ENCODE peak calls at places on chromosomes 16 and 17, in five cellular contexts. One of them, this sample, is unnamed.

GRCh38 chr16:86653289-86654006 is 75.1 kb downstream of the FOXL1 start:
- DNase-seq in neuronal stem cell: no peak
- DNase-seq in tibial artery: no peak
- DNase-seq in kidney: no peak
- DNase-seq in upper lobe of right lung: no peak
- DNase-seq in this sample: no peak

GRCh38 chr17:67588326-67588725 is 129.4 kb upstream of the NOL11 start:
- DNase-seq in neuronal stem cell: no peak
- DNase-seq in tibial artery: no peak
- DNase-seq in kidney: no peak
- DNase-seq in upper lobe of right lung: no peak
- DNase-seq in this sample: no peak

GRCh38 chr17:72580321-72581127 is 459.7 kb downstream of the SOX9 start:
- DNase-seq in neuronal stem cell: no peak
- DNase-seq in tibial artery: no peak
- DNase-seq in kidney: no peak
- DNase-seq in upper lobe of right lung: no peak
- DNase-seq in this sample: no peak

GRCh38 chr17:37516131-37516561 is 26.5 kb downstream of the DUSP14 start:
- DNase-seq in neuronal stem cell: no peak
- DNase-seq in tibial artery: no peak
- DNase-seq in kidney: no peak
- DNase-seq in upper lobe of right lung: no peak
- DNase-seq in this sample: no peak

GRCh38 chr17:19746517-19746916 is 1.6 kb downstream of the ALDH3A1 start:
- DNase-seq in neuronal stem cell: no peak
- DNase-seq in tibial artery: no peak
- DNase-seq in kidney: no peak
- DNase-seq in upper lobe of right lung: no peak
- DNase-seq in this sample: no peak

GRCh38 chr16:28923652-28924398 is 1.2 kb downstream of the RABEP2 start:
- DNase-seq in neuronal stem cell: no peak
- DNase-seq in tibial artery: no peak
- DNase-seq in kidney: no peak
- DNase-seq in upper lobe of right lung: no peak
- DNase-seq in this sample: no peak

GRCh38 chr16:31363721-31364120 is 8.7 kb downstream of the ITGAX start:
- DNase-seq in neuronal stem cell: no peak
- DNase-seq in tibial artery: no peak
- DNase-seq in kidney: peak; percentile 18
- DNase-seq in upper lobe of right lung: no peak
- DNase-seq in this sample: no peak

GRCh38 chr17:2090804-2091534 is 36.1 kb downstream of the HIC1 start:
- DNase-seq in neuronal stem cell: peak; percentile 30
- DNase-seq in tibial artery: peak; percentile 77
- DNase-seq in kidney: peak; percentile 84
- DNase-seq in upper lobe of right lung: no peak
- DNase-seq in this sample: no peak

GRCh38 chr17:3935140-3935542 is 18.9 kb upstream of the P2RX1 start:
- DNase-seq in neuronal stem cell: peak; percentile 45
- DNase-seq in tibial artery: no peak
- DNase-seq in kidney: peak; percentile 89
- DNase-seq in upper lobe of right lung: peak; percentile 88
- DNase-seq in this sample: no peak

GRCh38 chr17:69268442-69269068 is 39.9 kb upstream of the ABCA10 start:
- DNase-seq in neuronal stem cell: no peak
- DNase-seq in tibial artery: no peak
- DNase-seq in kidney: no peak
- DNase-seq in upper lobe of right lung: no peak
- DNase-seq in this sample: no peak

GRCh38 chr16:50862818-50863672 is 121.2 kb downstream of the CYLD start:
- DNase-seq in neuronal stem cell: no peak
- DNase-seq in tibial artery: no peak
- DNase-seq in kidney: peak; percentile 63
- DNase-seq in upper lobe of right lung: no peak
- DNase-seq in this sample: peak; percentile 34

GRCh38 chr16:25886598-25886997 is 194.8 kb downstream of the HS3ST4 start:
- DNase-seq in neuronal stem cell: no peak
- DNase-seq in tibial artery: no peak
- DNase-seq in kidney: no peak
- DNase-seq in upper lobe of right lung: no peak
- DNase-seq in this sample: no peak

GRCh38 chr17:8162997-8163977 is 539 bp upstream of the VAMP2 start:
- DNase-seq in neuronal stem cell: no peak
- DNase-seq in tibial artery: no peak
- DNase-seq in kidney: peak; percentile 84
- DNase-seq in upper lobe of right lung: peak; percentile 75
- DNase-seq in this sample: no peak

GRCh38 chr17:58534901-58535421 is 20.5 kb upstream of the MTMR4 start:
- DNase-seq in neuronal stem cell: no peak
- DNase-seq in tibial artery: no peak
- DNase-seq in kidney: no peak
- DNase-seq in upper lobe of right lung: no peak
- DNase-seq in this sample: no peak

GRCh38 chr17:41973457-41973856 is 6.9 kb downstream of the CNP start:
- DNase-seq in neuronal stem cell: no peak
- DNase-seq in tibial artery: no peak
- DNase-seq in kidney: peak; percentile 81
- DNase-seq in upper lobe of right lung: no peak
- DNase-seq in this sample: no peak

GRCh38 chr16:5615868-5616642 is 518.5 kb upstream of the EEF2KMT start:
- DNase-seq in neuronal stem cell: peak; percentile 69
- DNase-seq in tibial artery: no peak
- DNase-seq in kidney: peak; percentile 68
- DNase-seq in upper lobe of right lung: peak; percentile 77
- DNase-seq in this sample: peak; percentile 60

GRCh38 chr17:62902573-62903229 is 63.3 kb upstream of the TANC2 start:
- DNase-seq in neuronal stem cell: no peak
- DNase-seq in tibial artery: no peak
- DNase-seq in kidney: no peak
- DNase-seq in upper lobe of right lung: no peak
- DNase-seq in this sample: peak; percentile 32

GRCh38 chr17:3553419-3554401 is 3.9 kb downstream of the TRPV3 start:
- DNase-seq in neuronal stem cell: no peak
- DNase-seq in tibial artery: no peak
- DNase-seq in kidney: peak; percentile 29
- DNase-seq in upper lobe of right lung: no peak
- DNase-seq in this sample: no peak

GRCh38 chr17:69287168-69287567 is 39.8 kb downstream of the ABCA5 start:
- DNase-seq in neuronal stem cell: no peak
- DNase-seq in tibial artery: no peak
- DNase-seq in kidney: no peak
- DNase-seq in upper lobe of right lung: no peak
- DNase-seq in this sample: no peak

GRCh38 chr16:80607204-80607603 is 66.4 kb downstream of the DYNLRB2 start:
- DNase-seq in neuronal stem cell: no peak
- DNase-seq in tibial artery: no peak
- DNase-seq in kidney: no peak
- DNase-seq in upper lobe of right lung: no peak
- DNase-seq in this sample: no peak

GRCh38 chr17:3754458-3755334 is 31.0 kb downstream of the HASPIN start:
- DNase-seq in neuronal stem cell: peak; percentile 58
- DNase-seq in tibial artery: no peak
- DNase-seq in kidney: peak; percentile 95
- DNase-seq in upper lobe of right lung: peak; percentile 95
- DNase-seq in this sample: no peak

GRCh38 chr16:79429276-79430128 is 171.0 kb downstream of the MAF start:
- DNase-seq in neuronal stem cell: no peak
- DNase-seq in tibial artery: no peak
- DNase-seq in kidney: no peak
- DNase-seq in upper lobe of right lung: no peak
- DNase-seq in this sample: no peak

GRCh38 chr17:76018801-76019200 is 8.3 kb downstream of the EVPL start:
- DNase-seq in neuronal stem cell: no peak
- DNase-seq in tibial artery: no peak
- DNase-seq in kidney: no peak
- DNase-seq in upper lobe of right lung: no peak
- DNase-seq in this sample: no peak

GRCh38 chr16:11379420-11379819 is 34.2 kb downstream of the RMI2 start:
- DNase-seq in neuronal stem cell: no peak
- DNase-seq in tibial artery: no peak
- DNase-seq in kidney: peak; percentile 67
- DNase-seq in upper lobe of right lung: no peak
- DNase-seq in this sample: no peak

GRCh38 chr16:65538945-65539344 is 417.1 kb upstream of the CDH11 start:
- DNase-seq in neuronal stem cell: no peak
- DNase-seq in tibial artery: no peak
- DNase-seq in kidney: no peak
- DNase-seq in upper lobe of right lung: no peak
- DNase-seq in this sample: no peak

GRCh38 chr16:72846594-72846993 is 201.3 kb downstream of the ZFHX3 start:
- DNase-seq in neuronal stem cell: no peak
- DNase-seq in tibial artery: no peak
- DNase-seq in kidney: no peak
- DNase-seq in upper lobe of right lung: no peak
- DNase-seq in this sample: no peak

GRCh38 chr17:48601528-48602430 is 3.0 kb downstream of the HOXB6 start:
- DNase-seq in neuronal stem cell: no peak
- DNase-seq in tibial artery: no peak
- DNase-seq in kidney: peak; percentile 87
- DNase-seq in upper lobe of right lung: no peak
- DNase-seq in this sample: no peak

GRCh38 chr17:69997332-69997731 is 77.7 kb upstream of the KCNJ16 start:
- DNase-seq in neuronal stem cell: no peak
- DNase-seq in tibial artery: no peak
- DNase-seq in kidney: no peak
- DNase-seq in upper lobe of right lung: no peak
- DNase-seq in this sample: no peak

GRCh38 chr17:47744168-47745036 is 11.4 kb downstream of the TBX21 start:
- DNase-seq in neuronal stem cell: no peak
- DNase-seq in tibial artery: no peak
- DNase-seq in kidney: no peak
- DNase-seq in upper lobe of right lung: no peak
- DNase-seq in this sample: peak; percentile 42

GRCh38 chr16:67185866-67186134 is 2.0 kb upstream of the MATCAP1 start:
- DNase-seq in neuronal stem cell: no peak
- DNase-seq in tibial artery: no peak
- DNase-seq in kidney: no peak
- DNase-seq in upper lobe of right lung: no peak
- DNase-seq in this sample: no peak

GRCh38 chr16:87850009-87851006 is 19.0 kb downstream of the SLC7A5 start:
- DNase-seq in neuronal stem cell: peak; percentile 65
- DNase-seq in tibial artery: no peak
- DNase-seq in kidney: no peak
- DNase-seq in upper lobe of right lung: peak; percentile 86
- DNase-seq in this sample: no peak

GRCh38 chr16:87847467-87847784 is 21.9 kb downstream of the SLC7A5 start:
- DNase-seq in neuronal stem cell: no peak
- DNase-seq in tibial artery: no peak
- DNase-seq in kidney: no peak
- DNase-seq in upper lobe of right lung: no peak
- DNase-seq in this sample: no peak

GRCh38 chr16:87849419-87850008 is 19.8 kb downstream of the SLC7A5 start:
- DNase-seq in neuronal stem cell: no peak
- DNase-seq in tibial artery: no peak
- DNase-seq in kidney: no peak
- DNase-seq in upper lobe of right lung: no peak
- DNase-seq in this sample: no peak

GRCh38 chr16:87847785-87848675 is 21.3 kb downstream of the SLC7A5 start:
- DNase-seq in neuronal stem cell: no peak
- DNase-seq in tibial artery: no peak
- DNase-seq in kidney: no peak
- DNase-seq in upper lobe of right lung: no peak
- DNase-seq in this sample: no peak

DNA sequence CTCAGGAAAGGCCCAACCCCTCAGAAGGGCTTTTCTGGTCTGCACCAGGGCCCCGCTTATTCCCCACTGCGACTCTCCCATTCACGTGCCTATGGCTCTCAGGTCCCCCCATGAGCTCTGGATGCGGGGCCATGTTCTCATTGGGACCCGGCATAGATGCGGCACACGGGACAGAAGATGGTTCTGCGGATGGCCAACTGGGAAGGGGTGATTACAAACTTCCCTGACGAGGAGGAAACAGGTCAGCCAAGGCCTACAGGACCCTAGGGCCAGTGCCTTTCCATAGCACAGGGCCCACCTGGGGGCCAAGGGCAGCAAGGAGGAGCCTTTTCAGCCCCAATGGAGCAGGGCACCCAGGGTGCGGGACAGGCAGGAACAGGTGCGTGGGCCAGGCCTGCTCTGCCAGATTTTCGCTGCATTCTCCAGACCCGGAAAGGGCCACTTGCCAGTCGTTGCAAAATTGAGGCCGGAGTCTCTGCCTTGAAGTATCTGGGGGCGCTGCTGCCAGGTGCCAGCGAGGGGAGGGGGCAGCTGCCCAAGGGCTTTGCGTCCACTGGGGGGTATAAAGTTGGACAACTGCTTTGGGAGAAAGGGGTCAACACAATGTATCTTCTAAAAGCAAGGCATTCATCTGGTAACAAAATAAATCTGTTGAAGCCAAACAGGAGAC is 20.5 kb downstream of the SLC7A5 start:
- DNase-seq in neuronal stem cell: no peak
- DNase-seq in tibial artery: no peak
- DNase-seq in kidney: no peak
- DNase-seq in upper lobe of right lung: no peak
- DNase-seq in this sample: no peak
- H3K4me1 ChIP-seq in neuronal stem cell: peaks cover 28% of the 10 kb centered on the region
- H3K4me1 ChIP-seq in tibial artery: peaks cover 33% of the 10 kb centered on the region
- H3K4me1 ChIP-seq in kidney: peaks cover 5% of the 10 kb centered on the region
- H3K4me1 ChIP-seq in upper lobe of right lung: peaks cover 21% of the 10 kb centered on the region
- H3K4me1 ChIP-seq in this sample: no peaks in the 10 kb centered on the region

GRCh38 chr16:2460916-2461315 is 1.0 kb downstream of the TEDC2 start:
- DNase-seq in neuronal stem cell: no peak
- DNase-seq in tibial artery: no peak
- DNase-seq in kidney: peak; percentile 68
- DNase-seq in upper lobe of right lung: no peak
- DNase-seq in this sample: no peak
- H3K4me3 ChIP-seq in neuronal stem cell: peak overlapping the region; percentile 92
- H3K4me3 ChIP-seq in tibial artery: no peak overlapping the region
- H3K4me3 ChIP-seq in kidney: no peak overlapping the region
- H3K4me3 ChIP-seq in upper lobe of right lung: no peak overlapping the region
- H3K4me3 ChIP-seq in this sample: no peak overlapping the region

GRCh38 chr16:20865420-20866126 is 34.6 kb downstream of the DCUN1D3 start:
- DNase-seq in neuronal stem cell: no peak
- DNase-seq in tibial artery: no peak
- DNase-seq in kidney: no peak
- DNase-seq in upper lobe of right lung: no peak
- DNase-seq in this sample: no peak

GRCh38 chr16:20866161-20866772 is 33.9 kb downstream of the DCUN1D3 start:
- DNase-seq in neuronal stem cell: peak; percentile 6
- DNase-seq in tibial artery: peak; percentile 38
- DNase-seq in kidney: peak; percentile 74
- DNase-seq in upper lobe of right lung: no peak
- DNase-seq in this sample: no peak

GRCh38 chr16:20868890-20869289 is 31.3 kb downstream of the DCUN1D3 start:
- DNase-seq in neuronal stem cell: no peak
- DNase-seq in tibial artery: peak; percentile 84
- DNase-seq in kidney: peak; percentile 94
- DNase-seq in upper lobe of right lung: peak; percentile 88
- DNase-seq in this sample: peak; percentile 86

GRCh38 chr16:20866792-20867191 is 33.4 kb downstream of the DCUN1D3 start:
- DNase-seq in neuronal stem cell: no peak
- DNase-seq in tibial artery: no peak
- DNase-seq in kidney: no peak
- DNase-seq in upper lobe of right lung: no peak
- DNase-seq in this sample: no peak

GRCh38 chr16:20867585-20867984 is 32.6 kb downstream of the DCUN1D3 start:
- DNase-seq in neuronal stem cell: no peak
- DNase-seq in tibial artery: no peak
- DNase-seq in kidney: no peak
- DNase-seq in upper lobe of right lung: no peak
- DNase-seq in this sample: no peak
- H3K4me1 ChIP-seq in neuronal stem cell: peaks cover 6% of the 10 kb centered on the region
- H3K4me1 ChIP-seq in tibial artery: peaks cover 89% of the 10 kb centered on the region
- H3K4me1 ChIP-seq in kidney: peaks cover 39% of the 10 kb centered on the region
- H3K4me1 ChIP-seq in upper lobe of right lung: peaks cover 70% of the 10 kb centered on the region
- H3K4me1 ChIP-seq in this sample: peaks cover 73% of the 10 kb centered on the region

GRCh38 chr17:50635720-50636144 is 1.1 kb downstream of the ABCC3 start:
- DNase-seq in neuronal stem cell: no peak
- DNase-seq in tibial artery: no peak
- DNase-seq in kidney: peak; percentile 17
- DNase-seq in upper lobe of right lung: no peak
- DNase-seq in this sample: no peak
- H3K4me3 ChIP-seq in neuronal stem cell: no peak overlapping the region
- H3K4me3 ChIP-seq in tibial artery: peak overlapping the region; percentile 68
- H3K4me3 ChIP-seq in kidney: peak overlapping the region; percentile 50
- H3K4me3 ChIP-seq in upper lobe of right lung: peak overlapping the region; percentile 60
- H3K4me3 ChIP-seq in this sample: no peak overlapping the region